ENCODE peak calls at places on chromosomes 6 and 20, in five cellular contexts. K, O, H, E and G are unnamed samples.
A peak's percentile ranks its signal among the peaks of the same experiment; 100 is the strongest.

GRCh38 chr20:50628326-50628725 is 63.0 kb downstream of the RIPOR3 start:
- DNase-seq in K (no peak), O (no peak), H (no peak), E (no peak), G (no peak)

GRCh38 chr6:24918641-24919403 is 16.9 kb downstream of the RIPOR2 start:
- DNase-seq in K (no peak), O (no peak), H (no peak), E (no peak), G (no peak)

GRCh38 chr20:46438156-46438750 is 31.8 kb upstream of the ELMO2 start:
- DNase-seq in K (no peak), O (no peak), H (peak; percentile 47), E (peak; percentile 15), G (no peak)

GRCh38 chr6:30096829-30097228 is 16.1 kb downstream of the TRIM31 start:
- DNase-seq in K (no peak), O (no peak), H (no peak), E (no peak), G (no peak)

GRCh38 chr6:36368421-36368820 is 19.0 kb downstream of the ETV7 start:
- DNase-seq in K (no peak), O (no peak), H (no peak), E (no peak), G (no peak)

GRCh38 chr6:36364669-36365479 is 22.6 kb downstream of the ETV7 start:
- DNase-seq in K (no peak), O (peak; percentile 72), H (peak; percentile 67), E (no peak), G (no peak)

GRCh38 chr20:14055127-14055742 is 59.9 kb downstream of the MACROD2 start:
- DNase-seq in K (no peak), O (no peak), H (peak; percentile 49), E (peak; percentile 66), G (peak; percentile 5)

GRCh38 chr6:39865011-39865888 is 69.0 kb downstream of the MOCS1 start:
- DNase-seq in K (peak; percentile 23), O (peak; percentile 92), H (peak; percentile 33), E (peak; percentile 27), G (no peak)

GRCh38 chr20:15654208-15654649 is 919.0 kb downstream of the KIF16B start:
- DNase-seq in K (no peak), O (no peak), H (peak; percentile 49), E (peak; percentile 54), G (no peak)

GRCh38 chr6:126054258-126054702 is 67.9 kb downstream of the TRMT11 start:
- DNase-seq in K (no peak), O (no peak), H (peak; percentile 37), E (no peak), G (no peak)

GRCh38 chr6:158772851-158773371 is 46.3 kb downstream of the EZR start:
- DNase-seq in K (no peak), O (no peak), H (no peak), E (no peak), G (peak; percentile 62)

GRCh38 chr6:10101551-10102252 is 313.2 kb downstream of the TFAP2A start:
- DNase-seq in K (no peak), O (no peak), H (no peak), E (no peak), G (no peak)

GRCh38 chr20:23270427-23270911 is 80.1 kb upstream of the NXT1 start:
- DNase-seq in K (no peak), O (no peak), H (peak; percentile 99), E (no peak), G (no peak)

GRCh38 chr6:121285041-121285440 is 49.2 kb downstream of the TBC1D32 start:
- DNase-seq in K (no peak), O (no peak), H (peak; percentile 75), E (no peak), G (no peak)

GRCh38 chr20:4901031-4901818 is 100.1 kb downstream of the SLC23A2 start:
- DNase-seq in K (no peak), O (no peak), H (no peak), E (no peak), G (no peak)
- H3K27ac ChIP-seq in K (no peak overlapping the region), O (no peak overlapping the region), H (no peak overlapping the region), E (no peak overlapping the region), G (peak overlapping the region; percentile 15)

GRCh38 chr6:46486186-46486585 is 5.1 kb downstream of the RCAN2 start:
- DNase-seq in K (no peak), O (no peak), H (no peak), E (no peak), G (no peak)

GRCh38 chr6:46484081-46484820 is 7.0 kb downstream of the RCAN2 start:
- DNase-seq in K (no peak), O (no peak), H (no peak), E (no peak), G (no peak)
- H3K27ac ChIP-seq in K (no peak overlapping the region), O (no peak overlapping the region), H (no peak overlapping the region), E (no peak overlapping the region), G (no peak overlapping the region)

DNA sequence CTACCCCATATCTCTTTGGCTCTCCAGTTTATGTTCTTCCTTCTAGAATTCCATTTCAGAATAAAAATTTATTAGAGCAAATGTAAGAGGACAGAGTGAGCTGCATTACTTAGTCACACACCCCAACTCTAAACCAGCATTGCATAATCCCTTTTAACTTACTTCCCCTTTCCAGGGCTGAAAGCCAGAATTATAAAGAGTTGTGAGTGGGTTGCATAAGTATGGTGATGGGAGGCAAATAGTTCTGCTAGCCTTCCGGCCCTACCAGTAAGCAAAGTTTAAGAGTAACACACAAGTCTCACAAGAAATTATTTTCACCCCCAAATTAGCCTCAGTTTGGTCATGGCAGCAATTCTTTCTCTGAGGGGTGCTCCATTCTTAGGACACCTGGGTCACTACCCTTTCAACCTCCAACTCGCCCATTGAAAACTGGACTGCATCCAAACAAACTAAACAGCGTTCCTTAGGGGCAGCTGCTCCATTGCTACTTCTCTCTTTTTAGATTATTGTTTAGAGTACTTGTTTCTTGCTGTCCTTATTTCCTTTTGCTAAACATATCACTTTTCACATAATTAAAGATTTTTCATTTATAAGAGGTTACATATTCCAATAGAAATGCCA is 1.6 kb downstream of the KIAA0408 start:
- DNase-seq in K (no peak), O (no peak), H (peak; percentile 27), E (no peak), G (no peak)
- H3K27ac ChIP-seq in K (no peak overlapping the region), O (no peak overlapping the region), H (no peak overlapping the region), E (no peak overlapping the region), G (no peak overlapping the region)

DNA sequence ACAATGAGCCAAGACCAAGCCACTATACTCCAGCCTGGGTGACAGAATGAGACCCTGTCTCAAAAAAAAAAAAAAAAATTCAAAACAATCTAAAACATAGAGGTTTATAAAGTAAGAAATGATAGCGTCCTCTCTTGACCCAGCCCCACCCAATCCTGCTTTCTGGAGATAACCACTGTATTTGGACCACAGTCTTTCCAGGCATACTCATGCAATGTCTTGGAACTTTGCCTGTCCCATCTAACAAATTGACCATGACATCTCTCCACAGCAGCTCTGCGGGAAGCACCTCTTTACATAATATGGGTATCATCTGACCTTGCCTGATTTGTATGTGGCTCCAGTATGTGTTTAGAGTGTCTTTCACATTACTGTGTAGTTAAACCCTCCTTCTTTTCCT is 9.1 kb upstream of the SHLD1 start:
- DNase-seq in K (no peak), O (no peak), H (no peak), E (no peak), G (no peak)
- H3K27ac ChIP-seq in K (no peak overlapping the region), O (no peak overlapping the region), H (no peak overlapping the region), E (no peak overlapping the region), G (no peak overlapping the region)

DNA sequence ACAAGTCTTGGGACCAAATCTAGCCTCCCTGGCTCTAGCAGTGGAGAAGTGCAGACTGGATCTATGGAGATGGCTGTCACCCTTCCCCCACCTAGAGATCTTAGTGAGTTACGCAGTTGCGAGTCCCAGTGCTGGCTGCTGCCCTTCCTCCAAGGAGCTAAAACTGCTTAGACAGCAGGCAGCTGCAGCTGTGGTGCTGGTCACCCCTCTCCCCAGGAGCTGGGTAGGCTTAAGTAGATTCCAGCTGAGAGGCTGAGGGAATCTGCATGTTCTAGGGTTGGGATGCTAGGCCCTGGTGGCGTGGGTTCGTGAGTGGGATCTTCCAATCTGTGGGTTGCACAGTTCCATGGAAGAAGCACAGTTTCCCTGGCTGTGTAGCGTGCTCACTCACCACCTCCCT is 120.2 kb downstream of the SLC35B3 start:
- DNase-seq in K (no peak), O (no peak), H (no peak), E (no peak), G (no peak)
- H3K27ac ChIP-seq in K (no peak overlapping the region), O (no peak overlapping the region), H (no peak overlapping the region), E (no peak overlapping the region), G (no peak overlapping the region)

GRCh38 chr6:341914-342831 is 49.4 kb upstream of the IRF4 start:
- DNase-seq in K (no peak), O (no peak), H (no peak), E (no peak), G (no peak)

GRCh38 chr6:340181-340955 is 48.1 kb downstream of the DUSP22 start:
- DNase-seq in K (no peak), O (no peak), H (no peak), E (no peak), G (no peak)

GRCh38 chr6:342832-343179 is 48.7 kb upstream of the IRF4 start:
- DNase-seq in K (no peak), O (no peak), H (no peak), E (no peak), G (no peak)

GRCh38 chr6:339480-339879 is 47.2 kb downstream of the DUSP22 start:
- DNase-seq in K (no peak), O (no peak), H (no peak), E (no peak), G (no peak)

GRCh38 chr6:340991-341827 is 48.9 kb downstream of the DUSP22 start:
- DNase-seq in K (no peak), O (peak; percentile 79), H (no peak), E (no peak), G (no peak)
- H3K27ac ChIP-seq in K (no peak overlapping the region), O (no peak overlapping the region), H (no peak overlapping the region), E (no peak overlapping the region), G (no peak overlapping the region)

GRCh38 chr20:40676870-40677269 is 12.2 kb downstream of the MAFB start:
- DNase-seq in K (no peak), O (no peak), H (no peak), E (no peak), G (no peak)
- H3K27ac ChIP-seq in K (peak overlapping the region; percentile 29), O (no peak overlapping the region), H (no peak overlapping the region), E (no peak overlapping the region), G (no peak overlapping the region)